ENCODE peak calls at places on chromosomes 7 and 10, in six cellular contexts. P is heart left ventricle, D is fibroblast of the aortic adventitia, V is NB4, W is lower lobe of right lung, N is pancreas. K is an unnamed sample.
A peak's percentile ranks its signal among the peaks of the same experiment; 100 is the strongest.

GRCh38 chr7:54469740-54470139 is 72.4 kb upstream of the VSTM2A start:
- DNase-seq in D (no peak), V (no peak), P (no peak), N (no peak), W (no peak), K (no peak)

GRCh38 chr7:159032753-159033472 is 111.8 kb downstream of the VIPR2 start:
- DNase-seq in P (no peak), D (no peak), W (no peak), N (no peak), V (no peak), K (no peak)

GRCh38 chr10:88243847-88244730 is 339.0 kb downstream of the RNLS start:
- DNase-seq in N (peak; percentile 92), W (peak; percentile 46), V (no peak), D (peak; percentile 96), P (peak; percentile 90), K (peak; percentile 96)

GRCh38 chr7:2738110-2738509 is 50.1 kb downstream of the AMZ1 start:
- DNase-seq in W (no peak), V (peak; percentile 27), D (no peak), N (peak; percentile 24), P (peak; percentile 68), K (peak; percentile 67)

GRCh38 chr10:4254101-4254994 is 469.3 kb upstream of the KLF6 start:
- DNase-seq in W (no peak), P (no peak), V (no peak), N (no peak), D (peak; percentile 90), K (peak; percentile 92)

GRCh38 chr7:157637216-157637954 is 300.6 kb downstream of the DNAJB6 start:
- DNase-seq in D (no peak), W (no peak), P (no peak), N (no peak), V (no peak), K (no peak)

GRCh38 chr7:5557920-5558401 is 134.3 kb upstream of the TNRC18 start:
- DNase-seq in W (peak; percentile 82), P (peak; percentile 87), N (peak; percentile 49), V (no peak), D (peak; percentile 59), K (no peak)

GRCh38 chr7:65798111-65799075 is 74.5 kb upstream of the VKORC1L1 start:
- DNase-seq in N (no peak), V (peak; percentile 58), D (peak; percentile 33), P (no peak), W (no peak), K (peak; percentile 54)

GRCh38 chr7:148535227-148535626 is 55.3 kb upstream of the C7orf33 start:
- DNase-seq in V (peak; percentile 51), P (no peak), D (peak; percentile 4), W (no peak), N (no peak), K (peak; percentile 17)

GRCh38 chr10:125482108-125482507 is 200.9 kb downstream of the TEX36 start:
- DNase-seq in P (no peak), N (no peak), W (no peak), V (no peak), D (peak; percentile 9), K (peak; percentile 0)

GRCh38 chr10:47207280-47207613 is 92.8 kb upstream of the GDF10 start:
- DNase-seq in D (peak; percentile 33), W (peak; percentile 69), V (peak; percentile 91), N (no peak), P (no peak), K (peak; percentile 33)

GRCh38 chr10:22002531-22003110 is 909 bp downstream of the DNAJC1 start:
- DNase-seq in P (no peak), W (no peak), V (peak; percentile 44), D (peak; percentile 77), N (no peak), K (peak; percentile 75)

GRCh38 chr7:30237271-30237695 is 47.1 kb upstream of the ZNRF2 start:
- DNase-seq in P (no peak), N (no peak), V (no peak), D (no peak), W (peak; percentile 45), K (no peak)

GRCh38 chr7:4742852-4743251 is 32.6 kb upstream of the AP5Z1 start:
- DNase-seq in V (no peak), W (no peak), P (no peak), N (no peak), D (no peak), K (no peak)

GRCh38 chr7:116395125-116395791 is 104.3 kb upstream of the CAV2 start:
- DNase-seq in P (no peak), V (no peak), D (peak; percentile 87), W (no peak), N (no peak), K (peak; percentile 77)

DNA sequence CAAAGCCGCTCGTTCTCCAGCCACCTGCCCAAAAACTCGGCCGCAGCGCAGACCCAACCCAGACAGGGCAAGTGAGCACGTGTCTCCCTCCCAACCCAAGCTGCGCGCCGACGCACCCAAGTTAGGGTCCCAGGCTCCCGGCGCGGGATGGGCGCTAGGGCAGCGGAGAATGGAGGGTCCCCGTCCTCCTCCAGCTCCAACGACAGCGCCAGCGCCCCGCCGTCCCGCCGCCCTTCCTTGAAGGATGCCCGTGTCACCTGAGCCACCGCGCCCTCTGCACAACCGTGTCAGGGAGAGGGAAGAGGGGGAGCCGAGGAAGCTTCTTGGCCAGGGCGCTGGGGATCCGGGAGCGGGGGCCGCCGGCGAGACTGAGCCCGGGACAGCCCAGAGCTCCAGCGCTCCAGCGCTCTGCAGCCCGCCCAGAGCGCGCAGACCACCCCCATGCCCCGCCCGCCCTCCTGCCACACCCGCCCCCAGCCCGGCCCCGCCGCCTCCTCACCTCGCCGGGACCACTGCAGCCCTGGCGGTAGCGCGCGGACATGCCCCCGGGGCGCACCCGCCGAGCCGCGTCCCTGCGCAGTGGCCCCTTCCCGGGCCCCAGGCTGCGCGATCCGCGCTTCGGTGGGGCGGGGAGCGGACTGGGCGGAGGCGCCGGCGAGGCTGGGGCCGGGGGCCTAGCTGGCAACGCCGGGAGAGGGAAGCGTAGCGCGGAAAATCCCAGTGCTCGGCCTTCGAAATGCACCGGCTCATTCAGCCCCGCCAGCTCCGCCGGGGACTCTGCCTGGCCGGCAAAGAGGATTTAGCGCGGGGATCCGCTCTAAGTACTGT is at the start of gene SLC16A12:
- DNase-seq in V (no peak), W (peak; percentile 47), D (no peak), N (peak; percentile 56), P (peak; percentile 47), K (peak; percentile 21)
- TF ChIP-seq CTCF in V (no peak), W (no peak), D (no peak), N (no peak), P (no peak), K (no peak)

GRCh38 chr7:155452505-155453295 is 5.2 kb upstream of the EN2 start:
- DNase-seq in D (no peak), W (no peak), P (no peak), N (no peak), V (no peak), K (no peak)

GRCh38 chr7:155450558-155450827 is 7.4 kb upstream of the EN2 start:
- DNase-seq in P (no peak), N (no peak), V (no peak), D (no peak), W (peak; percentile 25), K (no peak)

GRCh38 chr7:155449880-155450557 is 7.9 kb upstream of the EN2 start:
- DNase-seq in W (peak; percentile 14), P (no peak), V (no peak), N (no peak), D (no peak), K (no peak)

GRCh38 chr7:155450828-155451521 is 7.0 kb upstream of the EN2 start:
- DNase-seq in W (peak; percentile 27), N (no peak), P (no peak), D (no peak), V (no peak), K (no peak)

GRCh38 chr7:155451522-155452239 is 6.2 kb upstream of the EN2 start:
- DNase-seq in V (no peak), D (no peak), W (peak; percentile 6), N (no peak), P (no peak), K (no peak)
- H3K4me3 ChIP-seq in V (no peak overlapping the region), D (no peak overlapping the region), W (no peak overlapping the region), N (no peak overlapping the region), P (no peak overlapping the region), K (no peak overlapping the region)

DNA sequence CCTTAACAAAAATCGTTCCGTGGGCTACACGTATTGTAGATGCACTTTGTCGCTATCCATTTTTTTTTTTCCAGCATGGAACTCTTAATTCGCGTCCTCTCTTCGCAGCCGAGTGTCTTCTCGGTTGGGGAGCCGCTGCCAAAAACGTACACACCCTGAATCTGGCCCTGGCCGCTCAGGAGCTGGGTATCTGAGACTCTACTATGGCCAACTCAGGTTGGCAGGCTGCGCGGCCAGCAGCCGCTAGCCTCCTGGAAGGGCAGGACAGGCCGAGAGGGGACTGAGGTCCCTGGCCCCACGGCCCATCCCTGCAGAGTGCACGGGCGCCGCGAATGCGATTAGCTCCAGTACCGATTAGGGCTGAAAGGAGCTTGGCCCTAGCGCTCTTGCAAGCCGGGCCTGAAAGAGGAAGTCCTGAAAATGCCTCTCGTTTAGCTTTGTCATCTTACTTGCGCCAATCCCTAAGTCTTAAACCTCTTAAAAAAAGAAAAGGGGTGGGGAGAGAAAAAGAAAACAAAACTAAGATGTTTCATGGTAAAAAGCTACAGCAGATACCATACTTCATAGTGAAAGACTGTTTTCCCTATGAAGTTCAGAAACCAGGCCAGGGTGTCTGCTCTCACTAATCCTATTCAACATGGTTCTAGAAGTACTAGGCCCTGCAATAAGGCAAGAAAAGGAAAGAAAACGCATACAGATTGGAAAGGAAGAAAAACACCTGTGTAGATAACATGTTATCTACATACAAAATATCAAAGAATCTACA is 113.2 kb upstream of the RHEB start:
- DNase-seq in P (peak; percentile 71), D (no peak), W (peak; percentile 81), V (peak; percentile 93), N (peak; percentile 53), K (peak; percentile 43)
- TF ChIP-seq CTCF in P (no peak), D (no peak), W (no peak), V (no peak), N (no peak), K (no peak)

GRCh38 chr7:70775570-70776156 is 356.3 kb upstream of the GALNT17 start:
- DNase-seq in N (no peak), W (no peak), P (no peak), V (peak; percentile 33), D (peak; percentile 39), K (peak; percentile 14)

GRCh38 chr7:70776627-70777101 is 355.3 kb upstream of the GALNT17 start:
- DNase-seq in P (no peak), D (no peak), N (no peak), V (peak; percentile 9), W (no peak), K (peak; percentile 1)

GRCh38 chr7:70771447-70771846 is 360.5 kb upstream of the GALNT17 start:
- DNase-seq in N (no peak), W (no peak), P (no peak), V (no peak), D (no peak), K (no peak)

GRCh38 chr7:70777251-70777650 is 354.7 kb upstream of the GALNT17 start:
- DNase-seq in W (no peak), N (no peak), D (no peak), P (no peak), V (no peak), K (no peak)

DNA sequence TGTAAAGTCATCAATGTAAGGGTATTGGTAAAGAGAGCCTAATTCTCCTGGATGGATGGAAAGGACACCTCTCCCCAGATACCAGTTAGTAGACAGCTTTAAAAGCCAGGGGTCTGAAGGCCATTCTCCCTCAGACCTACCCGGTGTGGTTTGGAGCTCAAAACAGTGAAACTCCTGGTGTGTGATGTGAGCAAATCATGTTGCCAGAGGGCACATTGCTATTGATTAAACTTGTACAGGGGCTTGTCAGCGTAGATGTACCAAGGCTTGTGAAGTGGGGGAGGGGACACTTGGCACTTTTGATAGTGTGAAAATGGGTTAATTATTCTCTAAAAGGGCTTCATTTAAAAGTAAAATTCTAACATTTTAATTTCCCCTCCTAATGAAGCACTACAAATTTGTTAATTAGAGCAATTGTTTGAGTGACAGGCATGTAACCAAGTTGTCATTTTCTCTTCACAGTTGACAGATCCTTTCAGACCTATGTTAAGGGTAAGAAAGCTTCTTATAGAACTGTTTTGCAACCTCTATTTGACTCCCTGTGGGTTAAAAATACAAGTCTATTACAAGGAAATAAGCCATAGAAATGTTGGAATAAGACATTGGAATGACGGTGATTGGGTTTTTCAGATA is 356.9 kb upstream of the GALNT17 start:
- DNase-seq in P (no peak), V (no peak), W (no peak), D (no peak), N (no peak), K (no peak)
- H3K4me3 ChIP-seq in P (no peak overlapping the region), V (no peak overlapping the region), W (no peak overlapping the region), D (no peak overlapping the region), N (no peak overlapping the region), K (no peak overlapping the region)